ENCODE peak calls at places on chromosomes 5 and 9, in nine cellular contexts. One of them, this sample, is unnamed.

GRCh38 chr5:144336619-144337018 is 165.9 kb downstream of the KCTD16 start:
- DNase-seq in posterior cingulate gyrus: no peak
- DNase-seq in foreskin fibroblast: no peak
- DNase-seq in putamen: peak
- DNase-seq in stromal cell of bone marrow: no peak
- DNase-seq in KG1: no peak
- DNase-seq in activated T-cell treated with anti-CD3 and anti-CD28 coated beads, Interleukin-2, amount 50 U/mL, for 72 hours: no peak
- DNase-seq in AG09319: no peak
- DNase-seq in AG08396: no peak
- DNase-seq in this sample: no peak

GRCh38 chr5:14357861-14358260 is 214.7 kb downstream of the TRIO start:
- DNase-seq in posterior cingulate gyrus: no peak
- DNase-seq in foreskin fibroblast: no peak
- DNase-seq in putamen: no peak
- DNase-seq in stromal cell of bone marrow: no peak
- DNase-seq in KG1: no peak
- DNase-seq in activated T-cell treated with anti-CD3 and anti-CD28 coated beads, Interleukin-2, amount 50 U/mL, for 72 hours: no peak
- DNase-seq in AG09319: no peak
- DNase-seq in AG08396: no peak
- DNase-seq in this sample: no peak

GRCh38 chr9:106976772-106977171 is 113.8 kb downstream of the ZNF462 start:
- DNase-seq in posterior cingulate gyrus: no peak
- DNase-seq in foreskin fibroblast: no peak
- DNase-seq in putamen: no peak
- DNase-seq in stromal cell of bone marrow: no peak
- DNase-seq in KG1: no peak
- DNase-seq in activated T-cell treated with anti-CD3 and anti-CD28 coated beads, Interleukin-2, amount 50 U/mL, for 72 hours: no peak
- DNase-seq in AG09319: no peak
- DNase-seq in AG08396: no peak
- DNase-seq in this sample: no peak

GRCh38 chr9:93681316-93682154 is 105.2 kb downstream of the PHF2 start:
- DNase-seq in posterior cingulate gyrus: peak
- DNase-seq in foreskin fibroblast: no peak
- DNase-seq in putamen: no peak
- DNase-seq in stromal cell of bone marrow: no peak
- DNase-seq in KG1: no peak
- DNase-seq in activated T-cell treated with anti-CD3 and anti-CD28 coated beads, Interleukin-2, amount 50 U/mL, for 72 hours: no peak
- DNase-seq in AG09319: no peak
- DNase-seq in AG08396: peak
- DNase-seq in this sample: no peak

GRCh38 chr9:127946728-127947127 is 9.1 kb upstream of the DPM2 start:
- DNase-seq in posterior cingulate gyrus: no peak
- DNase-seq in foreskin fibroblast: no peak
- DNase-seq in putamen: no peak
- DNase-seq in stromal cell of bone marrow: no peak
- DNase-seq in KG1: no peak
- DNase-seq in activated T-cell treated with anti-CD3 and anti-CD28 coated beads, Interleukin-2, amount 50 U/mL, for 72 hours: no peak
- DNase-seq in AG09319: no peak
- DNase-seq in AG08396: no peak
- DNase-seq in this sample: no peak

GRCh38 chr5:163578652-163579051 is 73.2 kb downstream of the MAT2B start:
- DNase-seq in posterior cingulate gyrus: no peak
- DNase-seq in foreskin fibroblast: no peak
- DNase-seq in putamen: no peak
- DNase-seq in stromal cell of bone marrow: no peak
- DNase-seq in KG1: no peak
- DNase-seq in activated T-cell treated with anti-CD3 and anti-CD28 coated beads, Interleukin-2, amount 50 U/mL, for 72 hours: no peak
- DNase-seq in AG09319: no peak
- DNase-seq in AG08396: no peak
- DNase-seq in this sample: no peak

GRCh38 chr9:110101531-110102161 is 106.3 kb downstream of the C9orf152 start:
- DNase-seq in posterior cingulate gyrus: no peak
- DNase-seq in foreskin fibroblast: peak
- DNase-seq in putamen: no peak
- DNase-seq in stromal cell of bone marrow: no peak
- DNase-seq in KG1: no peak
- DNase-seq in activated T-cell treated with anti-CD3 and anti-CD28 coated beads, Interleukin-2, amount 50 U/mL, for 72 hours: no peak
- DNase-seq in AG09319: no peak
- DNase-seq in AG08396: no peak
- DNase-seq in this sample: no peak

GRCh38 chr5:77438057-77438456 is 54.1 kb downstream of the WDR41 start:
- DNase-seq in posterior cingulate gyrus: no peak
- DNase-seq in foreskin fibroblast: no peak
- DNase-seq in putamen: no peak
- DNase-seq in stromal cell of bone marrow: no peak
- DNase-seq in KG1: no peak
- DNase-seq in activated T-cell treated with anti-CD3 and anti-CD28 coated beads, Interleukin-2, amount 50 U/mL, for 72 hours: no peak
- DNase-seq in AG09319: no peak
- DNase-seq in AG08396: no peak
- DNase-seq in this sample: no peak

GRCh38 chr9:137227057-137227852 is at the start of gene RNF224:
- DNase-seq in posterior cingulate gyrus: peak
- DNase-seq in foreskin fibroblast: peak
- DNase-seq in putamen: no peak
- DNase-seq in stromal cell of bone marrow: no peak
- DNase-seq in KG1: peak
- DNase-seq in activated T-cell treated with anti-CD3 and anti-CD28 coated beads, Interleukin-2, amount 50 U/mL, for 72 hours: peak
- DNase-seq in AG09319: peak
- DNase-seq in AG08396: peak
- DNase-seq in this sample: no peak

GRCh38 chr5:35902032-35902681 is 36.3 kb downstream of the CAPSL start:
- DNase-seq in posterior cingulate gyrus: no peak
- DNase-seq in foreskin fibroblast: peak
- DNase-seq in putamen: no peak
- DNase-seq in stromal cell of bone marrow: no peak
- DNase-seq in KG1: no peak
- DNase-seq in activated T-cell treated with anti-CD3 and anti-CD28 coated beads, Interleukin-2, amount 50 U/mL, for 72 hours: peak
- DNase-seq in AG09319: no peak
- DNase-seq in AG08396: peak
- DNase-seq in this sample: no peak

GRCh38 chr5:35161637-35162248 is 68.5 kb downstream of the PRLR start:
- DNase-seq in posterior cingulate gyrus: no peak
- DNase-seq in foreskin fibroblast: peak
- DNase-seq in putamen: no peak
- DNase-seq in stromal cell of bone marrow: peak
- DNase-seq in KG1: no peak
- DNase-seq in activated T-cell treated with anti-CD3 and anti-CD28 coated beads, Interleukin-2, amount 50 U/mL, for 72 hours: no peak
- DNase-seq in AG09319: no peak
- DNase-seq in AG08396: no peak
- DNase-seq in this sample: no peak

GRCh38 chr9:107138261-107138992 is 144.7 kb upstream of the RAD23B start:
- DNase-seq in posterior cingulate gyrus: no peak
- DNase-seq in foreskin fibroblast: peak
- DNase-seq in putamen: no peak
- DNase-seq in stromal cell of bone marrow: no peak
- DNase-seq in KG1: no peak
- DNase-seq in activated T-cell treated with anti-CD3 and anti-CD28 coated beads, Interleukin-2, amount 50 U/mL, for 72 hours: no peak
- DNase-seq in AG09319: no peak
- DNase-seq in AG08396: no peak
- DNase-seq in this sample: no peak

GRCh38 chr5:35374584-35374983 is 144.3 kb upstream of the PRLR start:
- DNase-seq in posterior cingulate gyrus: no peak
- DNase-seq in foreskin fibroblast: no peak
- DNase-seq in putamen: no peak
- DNase-seq in stromal cell of bone marrow: no peak
- DNase-seq in KG1: no peak
- DNase-seq in activated T-cell treated with anti-CD3 and anti-CD28 coated beads, Interleukin-2, amount 50 U/mL, for 72 hours: no peak
- DNase-seq in AG09319: no peak
- DNase-seq in AG08396: no peak
- DNase-seq in this sample: no peak

GRCh38 chr9:129270903-129271431 is 92.9 kb upstream of the IER5L start:
- DNase-seq in posterior cingulate gyrus: no peak
- DNase-seq in foreskin fibroblast: peak
- DNase-seq in putamen: no peak
- DNase-seq in stromal cell of bone marrow: peak
- DNase-seq in KG1: no peak
- DNase-seq in activated T-cell treated with anti-CD3 and anti-CD28 coated beads, Interleukin-2, amount 50 U/mL, for 72 hours: peak
- DNase-seq in AG09319: peak
- DNase-seq in AG08396: no peak
- DNase-seq in this sample: no peak

GRCh38 chr5:69217154-69217731 is 17.4 kb upstream of the CDK7 start:
- DNase-seq in posterior cingulate gyrus: no peak
- DNase-seq in foreskin fibroblast: no peak
- DNase-seq in putamen: no peak
- DNase-seq in stromal cell of bone marrow: no peak
- DNase-seq in KG1: peak
- DNase-seq in activated T-cell treated with anti-CD3 and anti-CD28 coated beads, Interleukin-2, amount 50 U/mL, for 72 hours: no peak
- DNase-seq in AG09319: no peak
- DNase-seq in AG08396: peak
- DNase-seq in this sample: no peak

GRCh38 chr5:157845894-157846598 is 12.9 kb downstream of the CLINT1 start:
- DNase-seq in posterior cingulate gyrus: no peak
- DNase-seq in foreskin fibroblast: no peak
- DNase-seq in putamen: no peak
- DNase-seq in stromal cell of bone marrow: no peak
- DNase-seq in KG1: no peak
- DNase-seq in activated T-cell treated with anti-CD3 and anti-CD28 coated beads, Interleukin-2, amount 50 U/mL, for 72 hours: no peak
- DNase-seq in AG09319: no peak
- DNase-seq in AG08396: no peak
- DNase-seq in this sample: no peak

GRCh38 chr5:125032286-125032685 is 285.8 kb upstream of the ZNF608 start:
- DNase-seq in posterior cingulate gyrus: no peak
- DNase-seq in foreskin fibroblast: peak
- DNase-seq in putamen: no peak
- DNase-seq in stromal cell of bone marrow: no peak
- DNase-seq in KG1: no peak
- DNase-seq in activated T-cell treated with anti-CD3 and anti-CD28 coated beads, Interleukin-2, amount 50 U/mL, for 72 hours: no peak
- DNase-seq in AG09319: no peak
- DNase-seq in AG08396: no peak
- DNase-seq in this sample: no peak

GRCh38 chr5:135350536-135350935 is 48.5 kb downstream of the MACROH2A1 start:
- DNase-seq in posterior cingulate gyrus: no peak
- DNase-seq in foreskin fibroblast: no peak
- DNase-seq in putamen: no peak
- DNase-seq in stromal cell of bone marrow: no peak
- DNase-seq in KG1: no peak
- DNase-seq in activated T-cell treated with anti-CD3 and anti-CD28 coated beads, Interleukin-2, amount 50 U/mL, for 72 hours: no peak
- DNase-seq in AG09319: no peak
- DNase-seq in AG08396: no peak
- DNase-seq in this sample: no peak

GRCh38 chr5:133827001-133827400 is 141.4 kb downstream of the C5orf15 start:
- DNase-seq in posterior cingulate gyrus: no peak
- DNase-seq in foreskin fibroblast: no peak
- DNase-seq in putamen: no peak
- DNase-seq in stromal cell of bone marrow: no peak
- DNase-seq in KG1: no peak
- DNase-seq in activated T-cell treated with anti-CD3 and anti-CD28 coated beads, Interleukin-2, amount 50 U/mL, for 72 hours: no peak
- DNase-seq in AG09319: no peak
- DNase-seq in AG08396: no peak
- DNase-seq in this sample: no peak

GRCh38 chr9:4298255-4299005 is 1.4 kb downstream of the GLIS3 start:
- DNase-seq in posterior cingulate gyrus: peak
- DNase-seq in foreskin fibroblast: peak
- DNase-seq in putamen: no peak
- DNase-seq in stromal cell of bone marrow: no peak
- DNase-seq in KG1: no peak
- DNase-seq in activated T-cell treated with anti-CD3 and anti-CD28 coated beads, Interleukin-2, amount 50 U/mL, for 72 hours: peak
- DNase-seq in AG09319: no peak
- DNase-seq in AG08396: peak
- DNase-seq in this sample: no peak

GRCh38 chr9:123225995-123226394 is 42.4 kb downstream of the STRBP start:
- DNase-seq in posterior cingulate gyrus: no peak
- DNase-seq in foreskin fibroblast: peak
- DNase-seq in putamen: no peak
- DNase-seq in stromal cell of bone marrow: no peak
- DNase-seq in KG1: no peak
- DNase-seq in activated T-cell treated with anti-CD3 and anti-CD28 coated beads, Interleukin-2, amount 50 U/mL, for 72 hours: no peak
- DNase-seq in AG09319: no peak
- DNase-seq in AG08396: no peak
- DNase-seq in this sample: no peak

GRCh38 chr9:115046786-115047185 is 71.2 kb downstream of the TNC start:
- DNase-seq in posterior cingulate gyrus: no peak
- DNase-seq in foreskin fibroblast: no peak
- DNase-seq in putamen: no peak
- DNase-seq in stromal cell of bone marrow: no peak
- DNase-seq in KG1: no peak
- DNase-seq in activated T-cell treated with anti-CD3 and anti-CD28 coated beads, Interleukin-2, amount 50 U/mL, for 72 hours: no peak
- DNase-seq in AG09319: no peak
- DNase-seq in AG08396: no peak
- DNase-seq in this sample: no peak

GRCh38 chr5:177500685-177501522 is 3.5 kb upstream of the PDLIM7 start:
- DNase-seq in posterior cingulate gyrus: peak
- DNase-seq in foreskin fibroblast: peak
- DNase-seq in putamen: peak
- DNase-seq in stromal cell of bone marrow: peak
- DNase-seq in KG1: peak
- DNase-seq in activated T-cell treated with anti-CD3 and anti-CD28 coated beads, Interleukin-2, amount 50 U/mL, for 72 hours: peak
- DNase-seq in AG09319: no peak
- DNase-seq in AG08396: peak
- DNase-seq in this sample: peak

GRCh38 chr9:136945333-136946227 is 537 bp downstream of the C8G start:
- DNase-seq in posterior cingulate gyrus: no peak
- DNase-seq in foreskin fibroblast: no peak
- DNase-seq in putamen: no peak
- DNase-seq in stromal cell of bone marrow: no peak
- DNase-seq in KG1: no peak
- DNase-seq in activated T-cell treated with anti-CD3 and anti-CD28 coated beads, Interleukin-2, amount 50 U/mL, for 72 hours: no peak
- DNase-seq in AG09319: no peak
- DNase-seq in AG08396: no peak
- DNase-seq in this sample: no peak

GRCh38 chr9:134315716-134316443 is 10.4 kb upstream of the RXRA start:
- DNase-seq in posterior cingulate gyrus: no peak
- DNase-seq in foreskin fibroblast: no peak
- DNase-seq in putamen: no peak
- DNase-seq in stromal cell of bone marrow: no peak
- DNase-seq in KG1: no peak
- DNase-seq in activated T-cell treated with anti-CD3 and anti-CD28 coated beads, Interleukin-2, amount 50 U/mL, for 72 hours: no peak
- DNase-seq in AG09319: no peak
- DNase-seq in AG08396: no peak
- DNase-seq in this sample: no peak

GRCh38 chr5:145130996-145131395 is 704.1 kb downstream of the PRELID2 start:
- DNase-seq in posterior cingulate gyrus: no peak
- DNase-seq in foreskin fibroblast: no peak
- DNase-seq in putamen: no peak
- DNase-seq in stromal cell of bone marrow: no peak
- DNase-seq in KG1: no peak
- DNase-seq in activated T-cell treated with anti-CD3 and anti-CD28 coated beads, Interleukin-2, amount 50 U/mL, for 72 hours: no peak
- DNase-seq in AG09319: no peak
- DNase-seq in AG08396: peak
- DNase-seq in this sample: no peak

GRCh38 chr9:103530934-103531333 is 535.8 kb downstream of the CYLC2 start:
- DNase-seq in posterior cingulate gyrus: no peak
- DNase-seq in foreskin fibroblast: no peak
- DNase-seq in putamen: no peak
- DNase-seq in stromal cell of bone marrow: no peak
- DNase-seq in KG1: no peak
- DNase-seq in activated T-cell treated with anti-CD3 and anti-CD28 coated beads, Interleukin-2, amount 50 U/mL, for 72 hours: no peak
- DNase-seq in AG09319: no peak
- DNase-seq in AG08396: no peak
- DNase-seq in this sample: no peak

GRCh38 chr5:104815212-104815611 is 1252.6 kb upstream of the NUDT12 start:
- DNase-seq in posterior cingulate gyrus: no peak
- DNase-seq in foreskin fibroblast: no peak
- DNase-seq in putamen: no peak
- DNase-seq in stromal cell of bone marrow: no peak
- DNase-seq in KG1: no peak
- DNase-seq in activated T-cell treated with anti-CD3 and anti-CD28 coated beads, Interleukin-2, amount 50 U/mL, for 72 hours: no peak
- DNase-seq in AG09319: no peak
- DNase-seq in AG08396: no peak
- DNase-seq in this sample: no peak

GRCh38 chr5:143638654-143639053 is 173.3 kb upstream of the HMHB1 start:
- DNase-seq in posterior cingulate gyrus: no peak
- DNase-seq in foreskin fibroblast: no peak
- DNase-seq in putamen: no peak
- DNase-seq in stromal cell of bone marrow: no peak
- DNase-seq in KG1: no peak
- DNase-seq in activated T-cell treated with anti-CD3 and anti-CD28 coated beads, Interleukin-2, amount 50 U/mL, for 72 hours: no peak
- DNase-seq in AG09319: no peak
- DNase-seq in AG08396: no peak
- DNase-seq in this sample: no peak

GRCh38 chr5:14268236-14268701 is 125.1 kb downstream of the TRIO start:
- DNase-seq in posterior cingulate gyrus: no peak
- DNase-seq in foreskin fibroblast: peak
- DNase-seq in putamen: no peak
- DNase-seq in stromal cell of bone marrow: no peak
- DNase-seq in KG1: no peak
- DNase-seq in activated T-cell treated with anti-CD3 and anti-CD28 coated beads, Interleukin-2, amount 50 U/mL, for 72 hours: no peak
- DNase-seq in AG09319: no peak
- DNase-seq in AG08396: peak
- DNase-seq in this sample: no peak

GRCh38 chr9:17628617-17629016 is 49.8 kb downstream of the SH3GL2 start:
- DNase-seq in posterior cingulate gyrus: no peak
- DNase-seq in foreskin fibroblast: no peak
- DNase-seq in putamen: no peak
- DNase-seq in stromal cell of bone marrow: no peak
- DNase-seq in KG1: no peak
- DNase-seq in activated T-cell treated with anti-CD3 and anti-CD28 coated beads, Interleukin-2, amount 50 U/mL, for 72 hours: no peak
- DNase-seq in AG09319: no peak
- DNase-seq in AG08396: no peak
- DNase-seq in this sample: no peak

This sample was measured in globus pallidus.